ENCODE peak calls at places on chromosome 13, in seven cellular contexts. One of them, this sample, is unnamed.

GRCh38 chr13:49936943-49937273 is 768 bp upstream of the SPRYD7 start:
- DNase-seq in T-helper 17 cell: no peak
- DNase-seq in upper lobe of right lung: no peak
- DNase-seq in memory B cell: no peak
- DNase-seq in NCI-H1436: no peak
- DNase-seq in left colon: no peak
- DNase-seq in hepatic stellate cell: no peak
- DNase-seq in this sample: no peak

GRCh38 chr13:80850771-80851170 is 509.8 kb upstream of the SPRY2 start:
- DNase-seq in T-helper 17 cell: no peak
- DNase-seq in upper lobe of right lung: no peak
- DNase-seq in memory B cell: no peak
- DNase-seq in NCI-H1436: no peak
- DNase-seq in left colon: no peak
- DNase-seq in hepatic stellate cell: no peak
- DNase-seq in this sample: no peak

GRCh38 chr13:110726726-110727125 is 13.2 kb downstream of the ING1 start:
- DNase-seq in T-helper 17 cell: peak
- DNase-seq in upper lobe of right lung: no peak
- DNase-seq in memory B cell: no peak
- DNase-seq in NCI-H1436: no peak
- DNase-seq in left colon: no peak
- DNase-seq in hepatic stellate cell: no peak
- DNase-seq in this sample: peak

GRCh38 chr13:95494082-95494681 is 58.3 kb upstream of the CLDN10 start:
- DNase-seq in T-helper 17 cell: no peak
- DNase-seq in upper lobe of right lung: no peak
- DNase-seq in memory B cell: no peak
- DNase-seq in NCI-H1436: no peak
- DNase-seq in left colon: no peak
- DNase-seq in hepatic stellate cell: peak
- DNase-seq in this sample: no peak

GRCh38 chr13:50119593-50119992 is 104.3 kb downstream of the KCNRG start:
- DNase-seq in T-helper 17 cell: no peak
- DNase-seq in upper lobe of right lung: no peak
- DNase-seq in memory B cell: no peak
- DNase-seq in NCI-H1436: no peak
- DNase-seq in left colon: no peak
- DNase-seq in hepatic stellate cell: no peak
- DNase-seq in this sample: no peak

GRCh38 chr13:99969934-99970760 is 1.4 kb downstream of the ZIC5 start:
- DNase-seq in T-helper 17 cell: no peak
- DNase-seq in upper lobe of right lung: no peak
- DNase-seq in memory B cell: peak
- DNase-seq in NCI-H1436: peak
- DNase-seq in left colon: no peak
- DNase-seq in hepatic stellate cell: no peak
- DNase-seq in this sample: peak

GRCh38 chr13:40394304-40394983 is 272.0 kb downstream of the FOXO1 start:
- DNase-seq in T-helper 17 cell: no peak
- DNase-seq in upper lobe of right lung: no peak
- DNase-seq in memory B cell: no peak
- DNase-seq in NCI-H1436: no peak
- DNase-seq in left colon: no peak
- DNase-seq in hepatic stellate cell: no peak
- DNase-seq in this sample: no peak

GRCh38 chr13:24269803-24270202 is 39.6 kb upstream of the C1QTNF9 start:
- DNase-seq in T-helper 17 cell: no peak
- DNase-seq in upper lobe of right lung: no peak
- DNase-seq in memory B cell: no peak
- DNase-seq in NCI-H1436: no peak
- DNase-seq in left colon: no peak
- DNase-seq in hepatic stellate cell: no peak
- DNase-seq in this sample: no peak

GRCh38 chr13:51154029-51154555 is 43.0 kb upstream of the C13orf42 start:
- DNase-seq in T-helper 17 cell: no peak
- DNase-seq in upper lobe of right lung: no peak
- DNase-seq in memory B cell: no peak
- DNase-seq in NCI-H1436: no peak
- DNase-seq in left colon: no peak
- DNase-seq in hepatic stellate cell: peak
- DNase-seq in this sample: peak

GRCh38 chr13:24997367-24997967 is 98.5 kb upstream of the PABPC3 start:
- DNase-seq in T-helper 17 cell: no peak
- DNase-seq in upper lobe of right lung: no peak
- DNase-seq in memory B cell: no peak
- DNase-seq in NCI-H1436: no peak
- DNase-seq in left colon: no peak
- DNase-seq in hepatic stellate cell: peak
- DNase-seq in this sample: no peak